ENCODE peak calls at places on chromosomes 1 and 21, in six cellular contexts. U is left ventricle myocardium inferior, I is transverse colon, Y is heart left ventricle, L is left lung, R is neuronal stem cell. J is an unnamed sample. For H3K9me3, the result is how much of the 10 kb centered on the place peaks cover.

GRCh38 chr1:83015163-83015562 is 983.8 kb downstream of the TTLL7 start:
- DNase-seq in U (no peak), I (no peak), Y (no peak), L (no peak), R (no peak), J (no peak)

GRCh38 chr1:29828526-29829447 is 592.5 kb downstream of the PTPRU start:
- DNase-seq in U (no peak), I (no peak), Y (no peak), L (no peak), R (no peak), J (no peak)

GRCh38 chr1:115112496-115113375 is 23.4 kb upstream of the TSPAN2 start:
- DNase-seq in U (no peak), I (peak), Y (no peak), L (peak), R (peak), J (peak)

GRCh38 chr1:233082778-233083550 is 132.6 kb downstream of the NTPCR start:
- DNase-seq in U (no peak), I (no peak), Y (no peak), L (no peak), R (no peak), J (no peak)

GRCh38 chr1:2645776-2646175 is 13.0 kb upstream of the MMEL1 start:
- DNase-seq in U (no peak), I (no peak), Y (no peak), L (peak), R (no peak), J (no peak)

GRCh38 chr1:186849271-186849671 is 20.5 kb downstream of the PLA2G4A start:
- DNase-seq in U (no peak), I (no peak), Y (no peak), L (no peak), R (no peak), J (no peak)

GRCh38 chr21:34598931-34599400 is 15.9 kb downstream of the RCAN1 start:
- DNase-seq in U (no peak), I (no peak), Y (no peak), L (no peak), R (no peak), J (no peak)

GRCh38 chr1:110686188-110686587 is 11.4 kb upstream of the KCNA3 start:
- DNase-seq in U (no peak), I (peak), Y (no peak), L (no peak), R (no peak), J (peak)

GRCh38 chr1:16605213-16605525 is 8.2 kb downstream of the NBPF1 start:
- DNase-seq in U (no peak), I (no peak), Y (no peak), L (no peak), R (no peak), J (no peak)

GRCh38 chr1:110018396-110018795 is 16.0 kb upstream of the STRIP1 start:
- DNase-seq in U (no peak), I (no peak), Y (no peak), L (no peak), R (no peak), J (no peak)

GRCh38 chr1:243712890-243713425 is 137.1 kb downstream of the AKT3 start:
- DNase-seq in U (no peak), I (no peak), Y (no peak), L (no peak), R (no peak), J (no peak)

GRCh38 chr1:21911205-21912001 is 25.7 kb downstream of the HSPG2 start:
- DNase-seq in U (peak), I (no peak), Y (peak), L (no peak), R (no peak), J (no peak)

GRCh38 chr1:38997901-38998190 is 6.8 kb downstream of the AKIRIN1 start:
- DNase-seq in U (no peak), I (no peak), Y (no peak), L (no peak), R (no peak), J (no peak)

GRCh38 chr1:53073287-53073686 is 11.3 kb downstream of the PODN start:
- DNase-seq in U (no peak), I (no peak), Y (peak), L (no peak), R (no peak), J (no peak)

GRCh38 chr1:28249013-28249870 is 10.1 kb upstream of the SESN2 start:
- DNase-seq in U (peak), I (peak), Y (peak), L (peak), R (peak), J (no peak)

GRCh38 chr1:182608236-182608635 is 4.0 kb upstream of the RGS16 start:
- DNase-seq in U (no peak), I (no peak), Y (no peak), L (no peak), R (no peak), J (no peak)

GRCh38 chr1:10140981-10141380 is 69.4 kb upstream of the KIF1B start:
- DNase-seq in U (no peak), I (no peak), Y (no peak), L (no peak), R (no peak), J (no peak)

GRCh38 chr1:182235952-182236650 is 155.5 kb downstream of the GLUL start:
- DNase-seq in U (peak), I (peak), Y (peak), L (peak), R (no peak), J (no peak)

GRCh38 chr1:50610563-50610962 is 187.3 kb upstream of the DMRTA2 start:
- DNase-seq in U (no peak), I (no peak), Y (no peak), L (no peak), R (no peak), J (no peak)

GRCh38 chr1:61237147-61237546 is 154.8 kb downstream of the NFIA start:
- DNase-seq in U (no peak), I (no peak), Y (no peak), L (no peak), R (no peak), J (no peak)

GRCh38 chr1:160622885-160623633 is 23.8 kb downstream of the SLAMF1 start:
- DNase-seq in U (no peak), I (no peak), Y (no peak), L (no peak), R (no peak), J (no peak)

GRCh38 chr1:8447616-8448150 is 129.8 kb downstream of the SLC45A1 start:
- DNase-seq in U (no peak), I (no peak), Y (no peak), L (no peak), R (no peak), J (no peak)

GRCh38 chr1:101239095-101240040 is 2.5 kb downstream of the S1PR1 start:
- DNase-seq in U (no peak), I (no peak), Y (peak), L (peak), R (no peak), J (peak)
- H3K4me3 ChIP-seq in U (peak), I (no peak), Y (peak), L (peak), R (no peak), J (peak)

DNA sequence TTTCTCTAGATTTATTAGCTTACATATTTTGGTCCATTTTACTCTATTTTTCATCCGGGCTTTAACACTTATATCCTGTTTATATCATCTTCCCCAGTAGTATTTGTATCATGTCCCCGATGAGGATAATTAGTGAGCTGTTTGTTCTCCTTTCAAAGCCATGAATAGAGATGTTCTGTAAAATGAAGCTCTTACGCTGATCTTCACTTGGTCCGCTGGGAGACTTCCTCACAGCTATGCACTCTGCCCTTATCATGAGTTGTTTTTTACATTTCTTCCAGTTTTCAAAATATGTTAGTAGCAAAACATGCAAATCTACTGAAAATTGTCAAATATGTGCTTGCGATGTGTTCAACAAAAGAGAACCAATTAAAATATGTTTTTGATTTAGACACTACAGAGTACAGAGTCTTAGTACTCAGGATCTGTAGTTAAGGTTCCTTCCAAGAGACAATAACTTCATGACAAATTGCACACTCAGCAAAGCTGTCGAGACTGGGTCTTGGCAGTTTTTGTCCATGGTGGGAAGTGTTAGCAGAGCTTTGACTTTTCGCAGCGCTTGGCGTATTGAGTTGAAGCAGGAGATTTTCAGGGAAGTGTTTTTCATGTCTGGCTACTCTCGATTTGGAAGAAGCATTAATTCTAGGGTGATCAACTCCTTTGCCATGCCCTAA is 292.0 kb upstream of the ADAMTS5 start:
- DNase-seq in U (no peak), I (no peak), Y (no peak), L (no peak), R (no peak), J (no peak)
- H3K27ac ChIP-seq in U (peak), I (no peak), Y (no peak), L (no peak), R (no peak), J (no peak)

GRCh38 chr1:162443906-162444305 is 32.0 kb upstream of the SH2D1B start:
- DNase-seq in U (no peak), I (no peak), Y (no peak), L (no peak), R (no peak), J (no peak)

DNA sequence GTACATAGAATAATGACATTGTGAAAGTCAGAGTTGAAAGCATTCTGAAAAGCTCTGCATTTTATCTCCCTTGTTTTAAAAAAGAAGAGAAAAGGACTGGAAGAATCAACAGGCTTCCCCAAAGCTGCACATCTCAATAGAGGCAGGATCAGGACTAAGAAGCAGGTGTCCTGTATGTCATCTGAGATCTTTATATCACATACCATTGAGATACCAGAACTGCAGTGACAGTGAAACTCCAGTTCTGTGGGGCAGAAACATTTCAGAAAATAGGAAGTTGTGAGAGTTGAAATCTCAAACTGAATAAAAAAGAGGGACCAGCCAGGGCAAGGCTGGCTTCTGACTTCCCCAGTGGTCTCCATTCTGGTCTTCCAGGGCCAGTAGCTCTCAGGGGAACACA is 33.0 kb upstream of the SH2D1B start:
- DNase-seq in U (no peak), I (no peak), Y (no peak), L (no peak), R (no peak), J (no peak)
- H3K9me3 ChIP-seq in U (under half), I (under half), Y (under half), L (under half), R (under half), J (under half)

DNA sequence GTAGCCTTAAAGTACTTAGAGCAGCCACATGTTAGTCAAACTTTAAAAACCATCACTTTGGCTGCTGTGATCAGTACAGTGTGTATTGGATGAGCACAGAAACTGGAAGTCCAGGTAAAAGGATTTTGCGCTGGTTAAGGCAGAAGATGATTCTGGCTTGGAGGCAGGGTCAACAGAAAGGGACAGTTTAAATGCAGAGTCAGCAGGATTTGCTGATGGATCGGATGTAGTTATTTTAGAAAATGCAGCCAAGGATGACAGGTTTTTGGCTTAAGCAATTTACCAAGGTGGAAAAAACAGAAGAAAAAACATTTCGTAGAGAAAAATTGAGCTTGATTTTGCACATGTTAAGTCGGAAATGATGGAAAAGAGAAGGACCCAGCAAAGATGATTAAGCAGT is 45.9 kb upstream of the MORC3 start:
- DNase-seq in U (no peak), I (no peak), Y (no peak), L (no peak), R (no peak), J (no peak)
- H3K4me3 ChIP-seq in U (no peak), I (no peak), Y (no peak), L (no peak), R (no peak), J (no peak)

J was measured in naive thymus-derived CD4-positive, alpha-beta T cell.